ENCODE peak calls at places on chromosome 10, in four cellular contexts. N is CD8-positive, alpha-beta T cell; J is brain microvascular endothelial cell; D is uterus. E is an unnamed sample.

GRCh38 chr10:121373411-121373810 is 224.8 kb downstream of the FGFR2 start:
- DNase-seq in D (no peak), J (no peak), N (no peak), E (no peak)

GRCh38 chr10:18611168-18611567 is 40.2 kb downstream of the NSUN6 start:
- DNase-seq in J (no peak), D (no peak), N (no peak), E (no peak)

GRCh38 chr10:52215745-52216361 is 98.2 kb upstream of the DKK1 start:
- DNase-seq in D (no peak), J (peak; percentile 78), N (peak; percentile 8), E (peak; percentile 64)

GRCh38 chr10:132133005-132133404 is 53.7 kb upstream of the DPYSL4 start:
- DNase-seq in D (no peak), N (no peak), J (no peak), E (peak; percentile 13)

GRCh38 chr10:58444336-58444735 is 59.1 kb downstream of the TFAM start:
- DNase-seq in N (no peak), J (no peak), D (no peak), E (no peak)

GRCh38 chr10:44640429-44640828 is 255.5 kb upstream of the CXCL12 start:
- DNase-seq in J (no peak), D (no peak), N (no peak), E (peak; percentile 38)

GRCh38 chr10:108684431-108684830 is 1238.9 kb downstream of the XPNPEP1 start:
- DNase-seq in D (no peak), J (no peak), N (no peak), E (no peak)

GRCh38 chr10:97849491-97850402 is at the start of gene GOLGA7B:
- DNase-seq in D (no peak), J (no peak), N (peak; percentile 53), E (peak; percentile 49)

GRCh38 chr10:27225011-27225590 is 15.5 kb downstream of the ACBD5 start:
- DNase-seq in J (no peak), D (no peak), N (peak; percentile 22), E (no peak)

GRCh38 chr10:121437596-121437995 is 160.6 kb downstream of the FGFR2 start:
- DNase-seq in N (no peak), J (no peak), D (peak; percentile 45), E (no peak)

GRCh38 chr10:92241158-92241500 is 49.7 kb downstream of the CPEB3 start:
- DNase-seq in D (no peak), J (no peak), N (no peak), E (peak; percentile 49)

GRCh38 chr10:30166929-30167328 is 107.5 kb upstream of the JCAD start:
- DNase-seq in D (no peak), N (no peak), J (no peak), E (no peak)

GRCh38 chr10:99370993-99371392 is 41.8 kb downstream of the CNNM1 start:
- DNase-seq in D (no peak), J (no peak), N (no peak), E (no peak)

GRCh38 chr10:59991117-59991516 is 84.8 kb upstream of the CCDC6 start:
- DNase-seq in J (no peak), D (no peak), N (no peak), E (no peak)

GRCh38 chr10:72173635-72174296 is 42.0 kb upstream of the ANAPC16 start:
- DNase-seq in N (no peak), D (no peak), J (no peak), E (no peak)

GRCh38 chr10:74021248-74022055 is 23.5 kb downstream of the VCL start:
- DNase-seq in N (no peak), D (no peak), J (no peak), E (no peak)

GRCh38 chr10:43131256-43131655 is 7.0 kb upstream of the CSGALNACT2 start:
- DNase-seq in D (no peak), J (no peak), N (no peak), E (no peak)

DNA sequence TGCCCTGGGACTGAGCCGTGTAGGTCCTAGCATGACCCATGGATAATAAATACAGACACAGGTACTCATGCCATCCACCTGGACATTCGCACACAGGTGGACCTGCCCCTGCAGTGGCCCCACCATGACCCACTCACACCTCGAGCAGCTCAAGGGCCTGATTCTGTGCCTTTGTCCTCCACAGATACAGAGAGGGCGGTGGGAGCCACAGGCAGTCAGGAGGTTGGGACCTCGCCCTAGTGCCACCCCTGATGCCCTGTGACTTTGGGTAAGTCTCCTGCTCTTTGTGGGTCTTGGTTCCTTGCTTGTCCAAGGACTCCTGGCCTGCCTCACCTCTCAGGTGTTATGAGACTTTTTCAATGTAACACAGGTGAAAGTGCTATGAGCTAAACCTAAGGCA is 42.9 kb downstream of the C10orf120 start:
- DNase-seq in J (no peak), N (no peak), D (no peak), E (no peak)
- H3K27me3 ChIP-seq in J (no peaks in the 10 kb centered on the region), N (no peaks in the 10 kb centered on the region), D (no peaks in the 10 kb centered on the region), E (no peaks in the 10 kb centered on the region)

GRCh38 chr10:68158031-68158430 is 48.7 kb downstream of the MYPN start:
- DNase-seq in J (no peak), D (no peak), N (no peak), E (no peak)

GRCh38 chr10:68153473-68154210 is 44.4 kb downstream of the MYPN start:
- DNase-seq in J (peak; percentile 93), N (no peak), D (no peak), E (peak; percentile 20)

GRCh38 chr10:68155615-68156205 is 46.4 kb downstream of the MYPN start:
- DNase-seq in J (no peak), N (no peak), D (no peak), E (no peak)

GRCh38 chr10:68154211-68154497 is 44.9 kb downstream of the MYPN start:
- DNase-seq in N (no peak), J (peak; percentile 29), D (peak; percentile 47), E (peak; percentile 31)

DNA sequence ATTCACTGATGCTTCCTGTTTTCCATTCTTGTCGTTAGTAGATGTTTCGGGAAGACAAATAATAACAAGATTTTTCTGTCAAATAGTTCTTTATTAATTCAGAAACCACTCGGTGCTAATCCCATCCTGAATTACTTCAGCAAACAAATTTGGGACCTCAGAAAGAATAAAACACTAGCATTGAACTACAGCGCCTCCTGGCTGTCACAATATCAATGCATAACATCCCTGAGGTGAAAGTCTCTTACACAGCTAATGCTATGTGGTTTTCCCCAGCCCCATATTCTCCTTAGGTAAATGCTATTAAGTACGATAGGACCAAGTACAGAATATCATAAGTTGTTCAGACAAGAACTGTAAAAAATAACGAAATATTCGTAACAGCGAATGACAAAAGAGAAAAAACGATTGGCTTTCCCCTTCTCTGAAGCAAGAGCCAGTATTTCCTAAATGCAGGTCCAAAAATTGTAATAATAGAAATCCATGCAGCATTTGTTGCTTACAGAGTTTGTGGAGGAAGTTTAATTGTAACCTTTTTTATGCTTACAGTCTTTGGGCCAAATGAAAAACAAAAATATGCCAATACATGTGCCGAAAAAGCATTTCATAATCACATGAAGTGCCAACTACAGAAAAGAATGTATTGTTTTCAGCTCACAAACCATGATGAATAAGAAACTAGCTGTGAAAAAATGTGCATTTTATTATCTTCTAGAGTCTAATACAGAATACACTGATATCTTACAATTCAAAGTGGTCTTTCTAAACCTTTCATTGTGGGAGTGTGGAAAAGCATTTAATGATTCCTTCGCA is 47.3 kb downstream of the MYPN start:
- DNase-seq in N (peak; percentile 34), D (peak; percentile 42), J (peak; percentile 76), E (peak; percentile 80)
- TF ChIP-seq CTCF in N (peak; percentile 94), D (peak; percentile 82), J (peak; percentile 79), E (peak; percentile 83)

DNA sequence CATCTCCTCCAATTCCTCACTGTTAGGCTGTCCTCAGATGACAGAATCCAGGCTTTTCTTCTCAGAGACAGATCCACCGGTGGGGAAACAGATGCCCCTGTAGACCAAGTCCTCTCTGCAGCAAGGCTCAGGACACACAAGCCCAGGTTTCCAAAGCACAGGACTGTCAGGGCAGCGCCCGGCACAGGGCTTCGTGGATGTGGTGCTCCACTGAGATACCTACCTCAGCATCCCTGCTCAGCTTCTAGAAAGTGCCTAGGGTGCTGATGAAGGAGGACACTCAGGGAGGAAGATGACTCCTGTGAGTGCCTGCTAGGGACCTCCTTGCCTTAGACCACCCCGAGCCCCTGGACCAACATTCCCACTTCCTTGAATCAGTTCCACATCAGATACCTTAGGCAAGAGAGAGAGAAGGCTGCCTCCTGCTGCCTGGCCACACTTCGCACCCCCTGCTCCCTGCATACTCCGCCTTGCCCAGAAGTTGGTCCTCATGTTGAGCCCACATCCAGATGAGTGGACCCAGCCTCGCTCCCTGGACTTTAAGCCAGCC is 8.9 kb upstream of the RBP3 start:
- DNase-seq in D (no peak), J (no peak), N (no peak), E (no peak)
- H3K27ac ChIP-seq in D (no peak overlapping the region), J (no peak overlapping the region), N (no peak overlapping the region), E (no peak overlapping the region)

DNA sequence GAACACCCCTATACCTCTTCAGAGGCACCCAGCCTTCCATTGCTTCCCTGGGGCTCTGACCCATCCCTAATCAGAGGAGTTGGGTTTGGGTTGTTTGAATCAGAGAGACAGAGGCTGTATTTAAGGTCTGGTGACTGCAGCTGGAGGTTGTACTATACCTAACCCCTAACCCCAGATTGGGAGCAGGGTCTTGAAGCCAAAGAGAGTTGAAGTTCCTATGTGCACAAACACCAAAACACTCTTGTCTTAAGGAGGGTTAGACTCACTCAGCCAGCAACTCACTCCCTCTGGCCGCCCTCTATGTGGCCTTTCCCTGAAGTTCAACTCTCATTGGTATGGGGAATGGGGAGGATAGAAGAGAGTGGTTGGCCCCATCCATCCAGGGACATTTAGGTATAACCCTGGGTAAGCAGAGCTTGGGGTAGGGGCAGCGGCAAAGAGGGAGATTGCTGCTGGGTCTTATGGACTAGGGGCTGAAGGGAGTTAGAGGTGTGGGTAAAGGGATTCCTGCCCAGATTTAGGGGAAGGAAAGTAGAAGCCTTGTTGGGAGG is 80.0 kb downstream of the PAX2 start:
- DNase-seq in J (no peak), N (no peak), D (no peak), E (no peak)
- H3K27me3 ChIP-seq in J (peaks cover 83% of the 10 kb centered on the region), N (peaks cover 44% of the 10 kb centered on the region), D (peaks cover 31% of the 10 kb centered on the region), E (peaks cover 3% of the 10 kb centered on the region)

GRCh38 chr10:31620236-31621151 is 301.5 kb downstream of the ZEB1 start:
- DNase-seq in J (peak; percentile 42), N (no peak), D (peak; percentile 85), E (no peak)
- TF ChIP-seq CTCF in J (peak; percentile 35), N (no peak), D (peak; percentile 18), E (no peak)

DNA sequence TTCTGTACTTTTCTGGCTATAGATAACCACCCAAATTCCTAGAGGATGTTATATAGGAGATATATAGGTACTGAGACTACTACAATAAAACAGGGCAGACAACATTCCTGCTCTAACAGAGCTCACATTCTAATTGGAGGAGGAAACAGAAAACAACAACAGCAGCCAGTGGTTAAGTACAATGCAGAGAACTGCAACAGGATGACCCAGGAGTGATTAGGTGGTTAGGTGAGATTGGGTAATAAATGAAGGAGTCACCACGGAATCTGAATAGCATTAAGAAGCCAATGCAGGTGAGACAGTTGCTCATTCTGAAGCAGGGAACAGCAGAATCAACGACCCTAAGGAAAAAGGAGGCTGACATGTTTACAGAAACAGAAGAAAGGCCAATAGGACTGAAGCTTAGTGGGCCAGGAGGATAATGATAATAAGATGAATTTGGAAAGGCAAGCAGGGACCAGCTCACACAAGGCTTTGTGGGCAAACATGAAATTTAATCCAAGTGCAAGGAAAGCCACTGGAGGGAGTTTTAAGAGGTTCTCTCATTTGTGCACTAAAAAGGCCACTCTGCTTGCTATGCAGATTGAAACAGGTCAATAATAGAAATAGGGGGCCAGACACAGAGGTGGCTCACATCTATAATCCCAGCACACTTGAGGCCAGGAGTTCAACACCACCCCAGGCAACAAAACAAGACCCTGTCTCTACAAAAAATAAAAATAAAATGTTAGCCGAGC is 16.9 kb upstream of the REEP3 start:
- DNase-seq in D (no peak), N (no peak), J (no peak), E (no peak)
- H3K27ac ChIP-seq in D (no peak overlapping the region), N (no peak overlapping the region), J (no peak overlapping the region), E (no peak overlapping the region)

GRCh38 chr10:1807924-1808323 is 70.6 kb upstream of the ADARB2 start:
- DNase-seq in D (no peak), J (no peak), N (no peak), E (no peak)
- H3K27me3 ChIP-seq in D (no peaks in the 10 kb centered on the region), J (no peaks in the 10 kb centered on the region), N (no peaks in the 10 kb centered on the region), E (no peaks in the 10 kb centered on the region)

E was measured in body of pancreas.